ENCODE peak calls at places on chromosomes 12 and 14, in six cellular contexts. V, H, R, B, O and X are unnamed samples.

GRCh38 chr14:58629273-58629672 is 8.5 kb upstream of the DACT1 start:
- DNase-seq in V (no peak), H (no peak), R (no peak), B (no peak), O (no peak), X (no peak)

GRCh38 chr12:19002192-19002591 is 127.3 kb upstream of the PLEKHA5 start:
- DNase-seq in V (no peak), H (no peak), R (no peak), B (no peak), O (no peak), X (peak; percentile 7)

GRCh38 chr14:67636361-67636919 is 16.7 kb downstream of the ARG2 start:
- DNase-seq in V (no peak), H (no peak), R (no peak), B (no peak), O (peak; percentile 23), X (no peak)

GRCh38 chr12:27710592-27711311 is at the start of gene MRPS35:
- DNase-seq in V (peak; percentile 67), H (peak; percentile 94), R (peak; percentile 48), B (peak; percentile 47), O (peak; percentile 95), X (peak; percentile 89)

GRCh38 chr12:6684609-6685008 is 4.6 kb downstream of the ZNF384 start:
- DNase-seq in V (no peak), H (no peak), R (no peak), B (no peak), O (peak; percentile 44), X (peak; percentile 47)

GRCh38 chr14:52793061-52793460 is 1.7 kb upstream of the GNPNAT1 start:
- DNase-seq in V (no peak), H (no peak), R (no peak), B (no peak), O (no peak), X (no peak)

GRCh38 chr14:23169622-23170021 is 13.8 kb downstream of the SLC7A8 start:
- DNase-seq in V (no peak), H (no peak), R (no peak), B (no peak), O (no peak), X (no peak)

GRCh38 chr12:123815968-123816367 is 53.9 kb downstream of the DNAH10 start:
- DNase-seq in V (no peak), H (no peak), R (no peak), B (no peak), O (no peak), X (no peak)

GRCh38 chr12:106287364-106287763 is 15.2 kb upstream of the TCP11L2 start:
- DNase-seq in V (no peak), H (no peak), R (no peak), B (no peak), O (no peak), X (no peak)

GRCh38 chr14:47365248-47365647 is 310.2 kb downstream of the MDGA2 start:
- DNase-seq in V (no peak), H (no peak), R (no peak), B (no peak), O (no peak), X (no peak)

GRCh38 chr12:76029982-76030377 is 1.6 kb downstream of the PHLDA1 start:
- DNase-seq in V (no peak), H (no peak), R (peak; percentile 38), B (no peak), O (peak; percentile 35), X (peak; percentile 51)

GRCh38 chr12:26119391-26119981 is 5.4 kb downstream of the BHLHE41 start:
- DNase-seq in V (peak; percentile 10), H (no peak), R (peak; percentile 67), B (no peak), O (peak; percentile 75), X (peak; percentile 58)